ENCODE peak calls at places on chromosomes 7 and 10, in nine cellular contexts. One of them, this sample, is unnamed.

GRCh38 chr10:114486938-114487814 is 82.9 kb upstream of the AFAP1L2 start:
- DNase-seq in tibial nerve: no peak
- DNase-seq in LNCaP clone FGC: no peak
- DNase-seq in naive thymus-derived CD4-positive, alpha-beta T cell: no peak
- DNase-seq in BE2C: peak; percentile 52
- DNase-seq in thoracic aorta: no peak
- DNase-seq in NB4: no peak
- DNase-seq in coronary artery: no peak
- DNase-seq in upper lobe of right lung: no peak
- DNase-seq in this sample: no peak

GRCh38 chr10:61616611-61617010 is 46.1 kb upstream of the CABCOCO1 start:
- DNase-seq in tibial nerve: no peak
- DNase-seq in LNCaP clone FGC: no peak
- DNase-seq in naive thymus-derived CD4-positive, alpha-beta T cell: no peak
- DNase-seq in BE2C: no peak
- DNase-seq in thoracic aorta: no peak
- DNase-seq in NB4: no peak
- DNase-seq in coronary artery: no peak
- DNase-seq in upper lobe of right lung: no peak
- DNase-seq in this sample: no peak

GRCh38 chr7:77529279-77529678 is 7.8 kb upstream of the PTPN12 start:
- DNase-seq in tibial nerve: no peak
- DNase-seq in LNCaP clone FGC: no peak
- DNase-seq in naive thymus-derived CD4-positive, alpha-beta T cell: no peak
- DNase-seq in BE2C: no peak
- DNase-seq in thoracic aorta: no peak
- DNase-seq in NB4: peak; percentile 38
- DNase-seq in coronary artery: no peak
- DNase-seq in upper lobe of right lung: no peak
- DNase-seq in this sample: no peak

GRCh38 chr10:99393036-99393435 is 37.4 kb downstream of the GOT1 start:
- DNase-seq in tibial nerve: no peak
- DNase-seq in LNCaP clone FGC: no peak
- DNase-seq in naive thymus-derived CD4-positive, alpha-beta T cell: no peak
- DNase-seq in BE2C: no peak
- DNase-seq in thoracic aorta: no peak
- DNase-seq in NB4: no peak
- DNase-seq in coronary artery: no peak
- DNase-seq in upper lobe of right lung: no peak
- DNase-seq in this sample: no peak

GRCh38 chr10:31749981-31750850 is 178.4 kb downstream of the ARHGAP12 start:
- DNase-seq in tibial nerve: no peak
- DNase-seq in LNCaP clone FGC: no peak
- DNase-seq in naive thymus-derived CD4-positive, alpha-beta T cell: no peak
- DNase-seq in BE2C: peak; percentile 73
- DNase-seq in thoracic aorta: no peak
- DNase-seq in NB4: no peak
- DNase-seq in coronary artery: no peak
- DNase-seq in upper lobe of right lung: no peak
- DNase-seq in this sample: no peak

GRCh38 chr7:8214162-8214897 is 47.6 kb downstream of the ICA1 start:
- DNase-seq in tibial nerve: no peak
- DNase-seq in LNCaP clone FGC: no peak
- DNase-seq in naive thymus-derived CD4-positive, alpha-beta T cell: no peak
- DNase-seq in BE2C: no peak
- DNase-seq in thoracic aorta: no peak
- DNase-seq in NB4: peak; percentile 30
- DNase-seq in coronary artery: no peak
- DNase-seq in upper lobe of right lung: no peak
- DNase-seq in this sample: no peak

GRCh38 chr10:130141878-130142277 is 5.7 kb downstream of the GLRX3 start:
- DNase-seq in tibial nerve: no peak
- DNase-seq in LNCaP clone FGC: no peak
- DNase-seq in naive thymus-derived CD4-positive, alpha-beta T cell: no peak
- DNase-seq in BE2C: no peak
- DNase-seq in thoracic aorta: no peak
- DNase-seq in NB4: no peak
- DNase-seq in coronary artery: no peak
- DNase-seq in upper lobe of right lung: no peak
- DNase-seq in this sample: no peak

GRCh38 chr10:96568402-96568801 is 18.4 kb downstream of the TM9SF3 start:
- DNase-seq in tibial nerve: no peak
- DNase-seq in LNCaP clone FGC: no peak
- DNase-seq in naive thymus-derived CD4-positive, alpha-beta T cell: no peak
- DNase-seq in BE2C: no peak
- DNase-seq in thoracic aorta: no peak
- DNase-seq in NB4: no peak
- DNase-seq in coronary artery: no peak
- DNase-seq in upper lobe of right lung: no peak
- DNase-seq in this sample: no peak

GRCh38 chr7:105821527-105821926 is 54.9 kb downstream of the ATXN7L1 start:
- DNase-seq in tibial nerve: no peak
- DNase-seq in LNCaP clone FGC: no peak
- DNase-seq in naive thymus-derived CD4-positive, alpha-beta T cell: no peak
- DNase-seq in BE2C: no peak
- DNase-seq in thoracic aorta: no peak
- DNase-seq in NB4: no peak
- DNase-seq in coronary artery: no peak
- DNase-seq in upper lobe of right lung: no peak
- DNase-seq in this sample: no peak

GRCh38 chr7:8491106-8491505 is 57.7 kb downstream of the NXPH1 start:
- DNase-seq in tibial nerve: no peak
- DNase-seq in LNCaP clone FGC: no peak
- DNase-seq in naive thymus-derived CD4-positive, alpha-beta T cell: no peak
- DNase-seq in BE2C: no peak
- DNase-seq in thoracic aorta: no peak
- DNase-seq in NB4: no peak
- DNase-seq in coronary artery: no peak
- DNase-seq in upper lobe of right lung: no peak
- DNase-seq in this sample: no peak

GRCh38 chr7:76293407-76293901 is 9.0 kb upstream of the HSPB1 start:
- DNase-seq in tibial nerve: no peak
- DNase-seq in LNCaP clone FGC: peak; percentile 92
- DNase-seq in naive thymus-derived CD4-positive, alpha-beta T cell: no peak
- DNase-seq in BE2C: no peak
- DNase-seq in thoracic aorta: no peak
- DNase-seq in NB4: no peak
- DNase-seq in coronary artery: no peak
- DNase-seq in upper lobe of right lung: no peak
- DNase-seq in this sample: no peak
- H3K4me3 ChIP-seq in tibial nerve: no peak overlapping the region
- H3K4me3 ChIP-seq in LNCaP clone FGC: no peak overlapping the region
- H3K4me3 ChIP-seq in naive thymus-derived CD4-positive, alpha-beta T cell: no peak overlapping the region
- H3K4me3 ChIP-seq in BE2C: no peak overlapping the region
- H3K4me3 ChIP-seq in thoracic aorta: no peak overlapping the region
- H3K4me3 ChIP-seq in NB4: no peak overlapping the region
- H3K4me3 ChIP-seq in coronary artery: peak overlapping the region; percentile 63
- H3K4me3 ChIP-seq in upper lobe of right lung: no peak overlapping the region
- H3K4me3 ChIP-seq in this sample: peak overlapping the region; percentile 39

GRCh38 chr7:142645777-142646176 is 103.5 kb upstream of the PRSS1 start:
- DNase-seq in tibial nerve: no peak
- DNase-seq in LNCaP clone FGC: no peak
- DNase-seq in naive thymus-derived CD4-positive, alpha-beta T cell: peak; percentile 14
- DNase-seq in BE2C: no peak
- DNase-seq in thoracic aorta: no peak
- DNase-seq in NB4: no peak
- DNase-seq in coronary artery: no peak
- DNase-seq in upper lobe of right lung: no peak
- DNase-seq in this sample: no peak
- H3K4me3 ChIP-seq in tibial nerve: no peak overlapping the region
- H3K4me3 ChIP-seq in LNCaP clone FGC: no peak overlapping the region
- H3K4me3 ChIP-seq in naive thymus-derived CD4-positive, alpha-beta T cell: no peak overlapping the region
- H3K4me3 ChIP-seq in BE2C: no peak overlapping the region
- H3K4me3 ChIP-seq in thoracic aorta: no peak overlapping the region
- H3K4me3 ChIP-seq in NB4: no peak overlapping the region
- H3K4me3 ChIP-seq in coronary artery: no peak overlapping the region
- H3K4me3 ChIP-seq in upper lobe of right lung: no peak overlapping the region
- H3K4me3 ChIP-seq in this sample: no peak overlapping the region

GRCh38 chr7:139094596-139094995 is 14.9 kb downstream of the ZC3HAV1 start:
- DNase-seq in tibial nerve: no peak
- DNase-seq in LNCaP clone FGC: no peak
- DNase-seq in naive thymus-derived CD4-positive, alpha-beta T cell: peak; percentile 50
- DNase-seq in BE2C: no peak
- DNase-seq in thoracic aorta: no peak
- DNase-seq in NB4: no peak
- DNase-seq in coronary artery: no peak
- DNase-seq in upper lobe of right lung: no peak
- DNase-seq in this sample: no peak
- H3K4me3 ChIP-seq in tibial nerve: peak overlapping the region; percentile 20
- H3K4me3 ChIP-seq in LNCaP clone FGC: peak overlapping the region; percentile 17
- H3K4me3 ChIP-seq in naive thymus-derived CD4-positive, alpha-beta T cell: peak overlapping the region; percentile 84
- H3K4me3 ChIP-seq in BE2C: no peak overlapping the region
- H3K4me3 ChIP-seq in thoracic aorta: no peak overlapping the region
- H3K4me3 ChIP-seq in NB4: no peak overlapping the region
- H3K4me3 ChIP-seq in coronary artery: no peak overlapping the region
- H3K4me3 ChIP-seq in upper lobe of right lung: peak overlapping the region; percentile 9
- H3K4me3 ChIP-seq in this sample: no peak overlapping the region

GRCh38 chr7:127041689-127042452 is 210.9 kb downstream of the GRM8 start:
- DNase-seq in tibial nerve: no peak
- DNase-seq in LNCaP clone FGC: no peak
- DNase-seq in naive thymus-derived CD4-positive, alpha-beta T cell: no peak
- DNase-seq in BE2C: no peak
- DNase-seq in thoracic aorta: no peak
- DNase-seq in NB4: no peak
- DNase-seq in coronary artery: no peak
- DNase-seq in upper lobe of right lung: no peak
- DNase-seq in this sample: no peak

GRCh38 chr7:127047521-127047920 is 205.2 kb downstream of the GRM8 start:
- DNase-seq in tibial nerve: no peak
- DNase-seq in LNCaP clone FGC: no peak
- DNase-seq in naive thymus-derived CD4-positive, alpha-beta T cell: no peak
- DNase-seq in BE2C: no peak
- DNase-seq in thoracic aorta: no peak
- DNase-seq in NB4: no peak
- DNase-seq in coronary artery: no peak
- DNase-seq in upper lobe of right lung: no peak
- DNase-seq in this sample: no peak
- H3K4me3 ChIP-seq in tibial nerve: no peak overlapping the region
- H3K4me3 ChIP-seq in LNCaP clone FGC: no peak overlapping the region
- H3K4me3 ChIP-seq in naive thymus-derived CD4-positive, alpha-beta T cell: no peak overlapping the region
- H3K4me3 ChIP-seq in BE2C: no peak overlapping the region
- H3K4me3 ChIP-seq in thoracic aorta: no peak overlapping the region
- H3K4me3 ChIP-seq in NB4: no peak overlapping the region
- H3K4me3 ChIP-seq in coronary artery: no peak overlapping the region
- H3K4me3 ChIP-seq in upper lobe of right lung: no peak overlapping the region
- H3K4me3 ChIP-seq in this sample: no peak overlapping the region

DNA sequence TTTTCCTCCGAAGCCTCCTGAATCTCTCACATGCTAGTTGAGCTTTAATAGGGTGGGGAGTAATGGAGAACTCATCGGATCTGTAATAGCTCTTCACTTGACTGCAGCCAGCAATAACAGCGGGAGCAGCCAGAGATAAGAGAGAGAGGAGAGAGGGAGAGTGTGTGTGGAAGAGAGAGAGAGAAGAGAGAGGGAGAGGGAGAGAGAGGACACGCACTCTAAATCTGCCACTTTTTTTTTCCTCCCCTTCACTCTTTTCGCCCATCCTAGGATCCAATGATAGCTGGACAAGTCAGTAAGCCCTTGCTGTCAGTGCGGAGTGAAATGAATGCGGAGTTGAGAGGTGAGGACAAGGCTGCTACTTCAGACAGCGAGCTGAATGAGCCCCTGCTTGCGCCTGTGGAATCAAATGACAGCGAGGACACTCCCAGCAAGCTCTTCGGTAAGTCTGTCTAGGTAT is 107.9 kb downstream of the POU6F2 start:
- DNase-seq in tibial nerve: no peak
- DNase-seq in LNCaP clone FGC: no peak
- DNase-seq in naive thymus-derived CD4-positive, alpha-beta T cell: no peak
- DNase-seq in BE2C: no peak
- DNase-seq in thoracic aorta: no peak
- DNase-seq in NB4: no peak
- DNase-seq in coronary artery: no peak
- DNase-seq in upper lobe of right lung: no peak
- DNase-seq in this sample: no peak
- H3K4me3 ChIP-seq in tibial nerve: peak overlapping the region; percentile 11
- H3K4me3 ChIP-seq in LNCaP clone FGC: no peak overlapping the region
- H3K4me3 ChIP-seq in naive thymus-derived CD4-positive, alpha-beta T cell: no peak overlapping the region
- H3K4me3 ChIP-seq in BE2C: no peak overlapping the region
- H3K4me3 ChIP-seq in thoracic aorta: peak overlapping the region; percentile 60
- H3K4me3 ChIP-seq in NB4: no peak overlapping the region
- H3K4me3 ChIP-seq in coronary artery: peak overlapping the region; percentile 67
- H3K4me3 ChIP-seq in upper lobe of right lung: no peak overlapping the region
- H3K4me3 ChIP-seq in this sample: no peak overlapping the region

GRCh38 chr10:60288291-60288690 is 101.4 kb downstream of the ANK3 start:
- DNase-seq in tibial nerve: no peak
- DNase-seq in LNCaP clone FGC: no peak
- DNase-seq in naive thymus-derived CD4-positive, alpha-beta T cell: no peak
- DNase-seq in BE2C: no peak
- DNase-seq in thoracic aorta: no peak
- DNase-seq in NB4: no peak
- DNase-seq in coronary artery: no peak
- DNase-seq in upper lobe of right lung: no peak
- DNase-seq in this sample: no peak

GRCh38 chr10:60291354-60291930 is 98.2 kb downstream of the ANK3 start:
- DNase-seq in tibial nerve: no peak
- DNase-seq in LNCaP clone FGC: no peak
- DNase-seq in naive thymus-derived CD4-positive, alpha-beta T cell: no peak
- DNase-seq in BE2C: no peak
- DNase-seq in thoracic aorta: no peak
- DNase-seq in NB4: no peak
- DNase-seq in coronary artery: no peak
- DNase-seq in upper lobe of right lung: no peak
- DNase-seq in this sample: no peak

GRCh38 chr10:60293797-60294196 is 95.9 kb downstream of the ANK3 start:
- DNase-seq in tibial nerve: no peak
- DNase-seq in LNCaP clone FGC: no peak
- DNase-seq in naive thymus-derived CD4-positive, alpha-beta T cell: no peak
- DNase-seq in BE2C: no peak
- DNase-seq in thoracic aorta: no peak
- DNase-seq in NB4: no peak
- DNase-seq in coronary artery: no peak
- DNase-seq in upper lobe of right lung: no peak
- DNase-seq in this sample: no peak

GRCh38 chr10:60289800-60290199 is 99.9 kb downstream of the ANK3 start:
- DNase-seq in tibial nerve: no peak
- DNase-seq in LNCaP clone FGC: no peak
- DNase-seq in naive thymus-derived CD4-positive, alpha-beta T cell: no peak
- DNase-seq in BE2C: no peak
- DNase-seq in thoracic aorta: no peak
- DNase-seq in NB4: no peak
- DNase-seq in coronary artery: no peak
- DNase-seq in upper lobe of right lung: no peak
- DNase-seq in this sample: no peak

DNA sequence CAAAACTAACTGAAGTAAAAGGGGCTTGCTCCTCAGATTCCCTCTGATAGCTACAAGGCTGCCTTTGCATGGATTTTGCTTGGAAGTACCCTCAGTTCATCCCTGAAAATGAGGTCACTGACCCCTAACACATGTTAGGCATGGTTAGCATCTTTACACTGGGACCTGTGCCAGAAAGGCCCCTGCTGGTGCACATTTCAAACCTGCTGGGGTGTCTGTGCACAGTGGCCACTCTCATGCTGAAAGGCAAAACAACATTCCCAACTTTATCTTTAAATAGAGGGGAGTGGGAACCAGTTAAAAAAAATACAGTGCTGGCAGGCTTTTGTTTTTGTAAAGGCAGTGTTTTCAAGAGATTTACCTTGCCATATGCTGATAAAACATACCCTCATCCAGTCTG is 99.1 kb downstream of the ANK3 start:
- DNase-seq in tibial nerve: no peak
- DNase-seq in LNCaP clone FGC: no peak
- DNase-seq in naive thymus-derived CD4-positive, alpha-beta T cell: no peak
- DNase-seq in BE2C: peak; percentile 75
- DNase-seq in thoracic aorta: no peak
- DNase-seq in NB4: no peak
- DNase-seq in coronary artery: no peak
- DNase-seq in upper lobe of right lung: no peak
- DNase-seq in this sample: no peak
- H3K4me3 ChIP-seq in tibial nerve: no peak overlapping the region
- H3K4me3 ChIP-seq in LNCaP clone FGC: no peak overlapping the region
- H3K4me3 ChIP-seq in naive thymus-derived CD4-positive, alpha-beta T cell: no peak overlapping the region
- H3K4me3 ChIP-seq in BE2C: no peak overlapping the region
- H3K4me3 ChIP-seq in thoracic aorta: no peak overlapping the region
- H3K4me3 ChIP-seq in NB4: no peak overlapping the region
- H3K4me3 ChIP-seq in coronary artery: peak overlapping the region; percentile 10
- H3K4me3 ChIP-seq in upper lobe of right lung: no peak overlapping the region
- H3K4me3 ChIP-seq in this sample: no peak overlapping the region